ENCODE peak calls at places on chromosomes 4 and X, in seven cellular contexts. C is GM12878, Y is K562, S is GM12891, L is HepG2, U is SK-N-SH, O is H1. P is an unnamed sample.

GRCh38 chr4:150547154-150547838 is 34.7 kb upstream of the MAB21L2 start:
- DNase-seq in C (no peak), Y (no peak), S (no peak), L (no peak), U (no peak), O (no peak), P (no peak)

GRCh38 chr4:82823062-82823461 is 24.5 kb upstream of the SCD5 start:
- DNase-seq in C (no peak), Y (no peak), S (no peak), L (no peak), U (no peak), O (no peak), P (no peak)

GRCh38 chr4:115054836-115055235 is 58.6 kb downstream of the NDST4 start:
- DNase-seq in C (no peak), Y (no peak), S (no peak), L (peak; percentile 35), U (no peak), O (no peak), P (no peak)

GRCh38 chr4:182835006-182835740 is 82.0 kb downstream of the DCTD start:
- DNase-seq in C (no peak), Y (no peak), S (no peak), L (no peak), U (no peak), O (no peak), P (no peak)

GRCh38 chrX:83906921-83907320 is 46.0 kb downstream of the CYLC1 start:
- DNase-seq in C (no peak), Y (no peak), S (no peak), L (no peak), U (no peak), O (no peak), P (no peak)

GRCh38 chrX:23365541-23365940 is 30.9 kb downstream of the PTCHD1 start:
- DNase-seq in C (no peak), Y (no peak), S (no peak), L (no peak), U (no peak), O (no peak), P (no peak)

GRCh38 chr4:184801781-184802180 is 24.0 kb downstream of the ACSL1 start:
- DNase-seq in C (no peak), Y (no peak), S (no peak), L (no peak), U (no peak), O (no peak), P (no peak)

GRCh38 chrX:34332336-34332735 is 200.2 kb upstream of the FAM47A start:
- DNase-seq in C (no peak), Y (no peak), S (no peak), L (no peak), U (no peak), O (no peak), P (no peak)

GRCh38 chr4:76590847-76591281 is 155.8 kb downstream of the SHROOM3 start:
- DNase-seq in C (no peak), Y (no peak), S (no peak), L (no peak), U (no peak), O (no peak), P (no peak)

GRCh38 chr4:8323947-8324555 is 54.5 kb downstream of the HTRA3 start:
- DNase-seq in C (no peak), Y (no peak), S (no peak), L (no peak), U (no peak), O (no peak), P (no peak)

GRCh38 chr4:65416875-65417274 is 253.4 kb downstream of the EPHA5 start:
- DNase-seq in C (no peak), Y (no peak), S (no peak), L (no peak), U (no peak), O (no peak), P (no peak)

GRCh38 chr4:124943938-124944337 is 231.4 kb upstream of the ANKRD50 start:
- DNase-seq in C (no peak), Y (no peak), S (no peak), L (no peak), U (no peak), O (peak; percentile 2), P (no peak)

GRCh38 chr4:182144621-182145359 is 98.4 kb upstream of the TENM3 start:
- DNase-seq in C (no peak), Y (no peak), S (peak; percentile 26), L (no peak), U (peak; percentile 84), O (no peak), P (no peak)

GRCh38 chrX:24282381-24283121 is 31.3 kb downstream of the SUPT20HL2 start:
- DNase-seq in C (no peak), Y (no peak), S (no peak), L (no peak), U (no peak), O (no peak), P (no peak)

GRCh38 chrX:3638280-3638873 is 75.1 kb downstream of the PRKX start:
- DNase-seq in C (peak; percentile 16), Y (peak; percentile 62), S (no peak), L (peak; percentile 11), U (peak; percentile 57), O (no peak), P (peak; percentile 43)

GRCh38 chr4:150501019-150501727 is 80.8 kb upstream of the MAB21L2 start:
- DNase-seq in C (no peak), Y (no peak), S (no peak), L (no peak), U (no peak), O (no peak), P (no peak)

GRCh38 chr4:123892997-123893745 is 496.6 kb downstream of the SPRY1 start:
- DNase-seq in C (no peak), Y (no peak), S (no peak), L (peak; percentile 86), U (peak; percentile 64), O (no peak), P (no peak)

GRCh38 chr4:81486502-81486901 is 14.8 kb upstream of the RASGEF1B start:
- DNase-seq in C (no peak), Y (no peak), S (no peak), L (no peak), U (no peak), O (no peak), P (no peak)

GRCh38 chr4:53015681-53016080 is 153.6 kb downstream of the RASL11B start:
- DNase-seq in C (no peak), Y (peak; percentile 55), S (no peak), L (peak; percentile 66), U (peak; percentile 36), O (peak; percentile 3), P (no peak)
- TF ChIP-seq TAF1 in C (no peak), Y (no peak), S (no peak), L (no peak), U (no peak), O (no peak), P (no peak)

GRCh38 chr4:893276-893994 is 38.7 kb downstream of the GAK start:
- DNase-seq in C (no peak), Y (no peak), S (no peak), L (no peak), U (no peak), O (no peak), P (no peak)
- TF ChIP-seq TAF1 in C (no peak), Y (no peak), S (no peak), L (no peak), U (no peak), O (no peak), P (no peak)

GRCh38 chr4:98185279-98185678 is 42.0 kb upstream of the STPG2 start:
- DNase-seq in C (no peak), Y (no peak), S (no peak), L (no peak), U (no peak), O (no peak), P (no peak)
- TF ChIP-seq TAF1 in C (no peak), Y (no peak), S (no peak), L (no peak), U (no peak), O (no peak), P (no peak)

GRCh38 chrX:76605390-76605789 is 177.9 kb downstream of the MAGEE1 start:
- DNase-seq in C (no peak), Y (no peak), S (no peak), L (no peak), U (no peak), O (no peak), P (no peak)
- TF ChIP-seq TAF1 in C (no peak), Y (no peak), S (no peak), L (no peak), U (no peak), O (no peak), P (no peak)

GRCh38 chrX:69125094-69125493 is 40.2 kb downstream of the PJA1 start:
- DNase-seq in C (no peak), Y (no peak), S (no peak), L (no peak), U (no peak), O (no peak), P (no peak)

GRCh38 chrX:69124108-69124507 is 41.1 kb downstream of the PJA1 start:
- DNase-seq in C (no peak), Y (no peak), S (no peak), L (no peak), U (no peak), O (no peak), P (no peak)

GRCh38 chrX:69121321-69122000 is 43.8 kb downstream of the PJA1 start:
- DNase-seq in C (no peak), Y (no peak), S (no peak), L (no peak), U (no peak), O (no peak), P (no peak)

GRCh38 chrX:69120476-69120875 is 44.8 kb downstream of the PJA1 start:
- DNase-seq in C (no peak), Y (no peak), S (no peak), L (no peak), U (no peak), O (no peak), P (no peak)

DNA sequence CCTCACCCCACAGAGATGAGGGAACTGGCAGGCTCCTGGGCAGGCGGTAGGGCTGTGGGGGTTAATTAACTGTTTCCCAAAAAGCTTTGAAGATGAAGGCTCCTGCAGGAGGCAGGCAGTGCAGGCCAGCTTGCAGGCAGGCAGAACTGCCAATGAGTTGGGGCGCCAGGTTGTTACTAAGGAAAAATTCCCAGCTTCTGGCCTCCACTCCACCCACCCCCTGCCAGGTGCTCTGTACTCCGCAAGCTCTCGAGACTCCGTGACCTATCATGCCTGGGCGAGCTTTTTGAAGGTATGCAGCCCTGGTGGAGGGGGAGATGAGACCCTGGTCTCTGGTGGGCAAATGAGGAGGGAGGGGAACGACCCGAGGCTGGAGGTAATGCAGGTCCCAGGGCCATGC is 41.8 kb downstream of the PJA1 start:
- DNase-seq in C (no peak), Y (no peak), S (no peak), L (no peak), U (no peak), O (no peak), P (no peak)
- TF ChIP-seq TAF1 in C (no peak), Y (no peak), S (no peak), L (no peak), U (no peak), O (no peak), P (no peak)